ENCODE peak calls at places on chromosome 11, in ten cellular contexts. One of them, this sample, is unnamed.
A peak's percentile ranks its signal among the peaks of the same experiment; 100 is the strongest.

GRCh38 chr11:12827929-12828812 is 153.9 kb downstream of the TEAD1 start:
- DNase-seq in stimulated activated CD8-positive, alpha-beta memory T cell treated with anti-CD3 and anti-CD28 coated beads, Interleukin-15, amount 100 ng/mL, for 4 hours: no peak
- DNase-seq in IMR-90: peak; percentile 79
- DNase-seq in stimulated activated CD4-positive, alpha-beta T cell treated with anti-CD3 and anti-CD28 coated beads, Interleukin-1b, Interleukin-23, amount 100 ng/mL, for 48 hours: no peak
- DNase-seq in dermis microvascular lymphatic vessel endothelial cell: peak; percentile 82
- DNase-seq in ELR: peak; percentile 58
- DNase-seq in DMS53: peak; percentile 80
- DNase-seq in GM18507: no peak
- DNase-seq in posterior cingulate gyrus: peak; percentile 41
- DNase-seq in omental fat pad: no peak
- DNase-seq in this sample: peak; percentile 84

GRCh38 chr11:69320756-69321741 is 27.1 kb downstream of the MYEOV start:
- DNase-seq in stimulated activated CD8-positive, alpha-beta memory T cell treated with anti-CD3 and anti-CD28 coated beads, Interleukin-15, amount 100 ng/mL, for 4 hours: no peak
- DNase-seq in IMR-90: peak; percentile 52
- DNase-seq in stimulated activated CD4-positive, alpha-beta T cell treated with anti-CD3 and anti-CD28 coated beads, Interleukin-1b, Interleukin-23, amount 100 ng/mL, for 48 hours: no peak
- DNase-seq in dermis microvascular lymphatic vessel endothelial cell: peak; percentile 51
- DNase-seq in ELR: peak; percentile 70
- DNase-seq in DMS53: no peak
- DNase-seq in GM18507: no peak
- DNase-seq in posterior cingulate gyrus: no peak
- DNase-seq in omental fat pad: no peak
- DNase-seq in this sample: no peak

GRCh38 chr11:76025068-76025467 is 181.2 kb downstream of the WNT11 start:
- DNase-seq in stimulated activated CD8-positive, alpha-beta memory T cell treated with anti-CD3 and anti-CD28 coated beads, Interleukin-15, amount 100 ng/mL, for 4 hours: no peak
- DNase-seq in IMR-90: peak; percentile 95
- DNase-seq in stimulated activated CD4-positive, alpha-beta T cell treated with anti-CD3 and anti-CD28 coated beads, Interleukin-1b, Interleukin-23, amount 100 ng/mL, for 48 hours: no peak
- DNase-seq in dermis microvascular lymphatic vessel endothelial cell: no peak
- DNase-seq in ELR: no peak
- DNase-seq in DMS53: no peak
- DNase-seq in GM18507: no peak
- DNase-seq in posterior cingulate gyrus: no peak
- DNase-seq in omental fat pad: no peak
- DNase-seq in this sample: peak; percentile 82

GRCh38 chr11:12817681-12818332 is 143.6 kb downstream of the TEAD1 start:
- DNase-seq in stimulated activated CD8-positive, alpha-beta memory T cell treated with anti-CD3 and anti-CD28 coated beads, Interleukin-15, amount 100 ng/mL, for 4 hours: no peak
- DNase-seq in IMR-90: peak; percentile 49
- DNase-seq in stimulated activated CD4-positive, alpha-beta T cell treated with anti-CD3 and anti-CD28 coated beads, Interleukin-1b, Interleukin-23, amount 100 ng/mL, for 48 hours: no peak
- DNase-seq in dermis microvascular lymphatic vessel endothelial cell: no peak
- DNase-seq in ELR: no peak
- DNase-seq in DMS53: no peak
- DNase-seq in GM18507: no peak
- DNase-seq in posterior cingulate gyrus: no peak
- DNase-seq in omental fat pad: no peak
- DNase-seq in this sample: no peak

GRCh38 chr11:76371170-76371569 is 9.8 kb downstream of the THAP12 start:
- DNase-seq in stimulated activated CD8-positive, alpha-beta memory T cell treated with anti-CD3 and anti-CD28 coated beads, Interleukin-15, amount 100 ng/mL, for 4 hours: no peak
- DNase-seq in IMR-90: peak; percentile 94
- DNase-seq in stimulated activated CD4-positive, alpha-beta T cell treated with anti-CD3 and anti-CD28 coated beads, Interleukin-1b, Interleukin-23, amount 100 ng/mL, for 48 hours: peak; percentile 26
- DNase-seq in dermis microvascular lymphatic vessel endothelial cell: peak; percentile 92
- DNase-seq in ELR: peak; percentile 89
- DNase-seq in DMS53: peak; percentile 77
- DNase-seq in GM18507: no peak
- DNase-seq in posterior cingulate gyrus: no peak
- DNase-seq in omental fat pad: no peak
- DNase-seq in this sample: peak; percentile 84

GRCh38 chr11:2742611-2743426 is 43.0 kb upstream of the KCNQ1OT1 start:
- DNase-seq in stimulated activated CD8-positive, alpha-beta memory T cell treated with anti-CD3 and anti-CD28 coated beads, Interleukin-15, amount 100 ng/mL, for 4 hours: no peak
- DNase-seq in IMR-90: no peak
- DNase-seq in stimulated activated CD4-positive, alpha-beta T cell treated with anti-CD3 and anti-CD28 coated beads, Interleukin-1b, Interleukin-23, amount 100 ng/mL, for 48 hours: no peak
- DNase-seq in dermis microvascular lymphatic vessel endothelial cell: no peak
- DNase-seq in ELR: no peak
- DNase-seq in DMS53: no peak
- DNase-seq in GM18507: no peak
- DNase-seq in posterior cingulate gyrus: no peak
- DNase-seq in omental fat pad: no peak
- DNase-seq in this sample: no peak

GRCh38 chr11:46003647-46004046 is 81.2 kb downstream of the LARGE2 start:
- DNase-seq in stimulated activated CD8-positive, alpha-beta memory T cell treated with anti-CD3 and anti-CD28 coated beads, Interleukin-15, amount 100 ng/mL, for 4 hours: no peak
- DNase-seq in IMR-90: peak; percentile 31
- DNase-seq in stimulated activated CD4-positive, alpha-beta T cell treated with anti-CD3 and anti-CD28 coated beads, Interleukin-1b, Interleukin-23, amount 100 ng/mL, for 48 hours: no peak
- DNase-seq in dermis microvascular lymphatic vessel endothelial cell: no peak
- DNase-seq in ELR: no peak
- DNase-seq in DMS53: no peak
- DNase-seq in GM18507: no peak
- DNase-seq in posterior cingulate gyrus: no peak
- DNase-seq in omental fat pad: no peak
- DNase-seq in this sample: peak; percentile 31

GRCh38 chr11:64331569-64332371 is 8.2 kb upstream of the CCDC88B start:
- DNase-seq in stimulated activated CD8-positive, alpha-beta memory T cell treated with anti-CD3 and anti-CD28 coated beads, Interleukin-15, amount 100 ng/mL, for 4 hours: peak; percentile 50
- DNase-seq in IMR-90: peak; percentile 87
- DNase-seq in stimulated activated CD4-positive, alpha-beta T cell treated with anti-CD3 and anti-CD28 coated beads, Interleukin-1b, Interleukin-23, amount 100 ng/mL, for 48 hours: peak; percentile 84
- DNase-seq in dermis microvascular lymphatic vessel endothelial cell: peak; percentile 79
- DNase-seq in ELR: peak; percentile 96
- DNase-seq in DMS53: peak; percentile 94
- DNase-seq in GM18507: peak; percentile 64
- DNase-seq in posterior cingulate gyrus: peak; percentile 32
- DNase-seq in omental fat pad: peak; percentile 83
- DNase-seq in this sample: peak; percentile 99

GRCh38 chr11:108847288-108847687 is 182.4 kb downstream of the DDX10 start:
- DNase-seq in stimulated activated CD8-positive, alpha-beta memory T cell treated with anti-CD3 and anti-CD28 coated beads, Interleukin-15, amount 100 ng/mL, for 4 hours: no peak
- DNase-seq in IMR-90: no peak
- DNase-seq in stimulated activated CD4-positive, alpha-beta T cell treated with anti-CD3 and anti-CD28 coated beads, Interleukin-1b, Interleukin-23, amount 100 ng/mL, for 48 hours: no peak
- DNase-seq in dermis microvascular lymphatic vessel endothelial cell: no peak
- DNase-seq in ELR: no peak
- DNase-seq in DMS53: no peak
- DNase-seq in GM18507: no peak
- DNase-seq in posterior cingulate gyrus: no peak
- DNase-seq in omental fat pad: no peak
- DNase-seq in this sample: peak; percentile 84

GRCh38 chr11:115871161-115871750 is 367.0 kb upstream of the CADM1 start:
- DNase-seq in stimulated activated CD8-positive, alpha-beta memory T cell treated with anti-CD3 and anti-CD28 coated beads, Interleukin-15, amount 100 ng/mL, for 4 hours: no peak
- DNase-seq in IMR-90: no peak
- DNase-seq in stimulated activated CD4-positive, alpha-beta T cell treated with anti-CD3 and anti-CD28 coated beads, Interleukin-1b, Interleukin-23, amount 100 ng/mL, for 48 hours: no peak
- DNase-seq in dermis microvascular lymphatic vessel endothelial cell: no peak
- DNase-seq in ELR: no peak
- DNase-seq in DMS53: no peak
- DNase-seq in GM18507: no peak
- DNase-seq in posterior cingulate gyrus: no peak
- DNase-seq in omental fat pad: no peak
- DNase-seq in this sample: no peak

GRCh38 chr11:32110795-32111194 is 19.9 kb downstream of the RCN1 start:
- DNase-seq in stimulated activated CD8-positive, alpha-beta memory T cell treated with anti-CD3 and anti-CD28 coated beads, Interleukin-15, amount 100 ng/mL, for 4 hours: no peak
- DNase-seq in IMR-90: no peak
- DNase-seq in stimulated activated CD4-positive, alpha-beta T cell treated with anti-CD3 and anti-CD28 coated beads, Interleukin-1b, Interleukin-23, amount 100 ng/mL, for 48 hours: no peak
- DNase-seq in dermis microvascular lymphatic vessel endothelial cell: no peak
- DNase-seq in ELR: no peak
- DNase-seq in DMS53: no peak
- DNase-seq in GM18507: no peak
- DNase-seq in posterior cingulate gyrus: no peak
- DNase-seq in omental fat pad: no peak
- DNase-seq in this sample: no peak

GRCh38 chr11:115721309-115722007 is 217.2 kb upstream of the CADM1 start:
- DNase-seq in stimulated activated CD8-positive, alpha-beta memory T cell treated with anti-CD3 and anti-CD28 coated beads, Interleukin-15, amount 100 ng/mL, for 4 hours: no peak
- DNase-seq in IMR-90: no peak
- DNase-seq in stimulated activated CD4-positive, alpha-beta T cell treated with anti-CD3 and anti-CD28 coated beads, Interleukin-1b, Interleukin-23, amount 100 ng/mL, for 48 hours: no peak
- DNase-seq in dermis microvascular lymphatic vessel endothelial cell: no peak
- DNase-seq in ELR: no peak
- DNase-seq in DMS53: no peak
- DNase-seq in GM18507: no peak
- DNase-seq in posterior cingulate gyrus: no peak
- DNase-seq in omental fat pad: no peak
- DNase-seq in this sample: no peak

GRCh38 chr11:128448981-128449713 is 138.2 kb downstream of the ETS1 start:
- DNase-seq in stimulated activated CD8-positive, alpha-beta memory T cell treated with anti-CD3 and anti-CD28 coated beads, Interleukin-15, amount 100 ng/mL, for 4 hours: no peak
- DNase-seq in IMR-90: no peak
- DNase-seq in stimulated activated CD4-positive, alpha-beta T cell treated with anti-CD3 and anti-CD28 coated beads, Interleukin-1b, Interleukin-23, amount 100 ng/mL, for 48 hours: no peak
- DNase-seq in dermis microvascular lymphatic vessel endothelial cell: no peak
- DNase-seq in ELR: peak; percentile 40
- DNase-seq in DMS53: peak; percentile 48
- DNase-seq in GM18507: no peak
- DNase-seq in posterior cingulate gyrus: no peak
- DNase-seq in omental fat pad: no peak
- DNase-seq in this sample: no peak

GRCh38 chr11:111001986-111002616 is 243.4 kb upstream of the POU2AF2 start:
- DNase-seq in stimulated activated CD8-positive, alpha-beta memory T cell treated with anti-CD3 and anti-CD28 coated beads, Interleukin-15, amount 100 ng/mL, for 4 hours: no peak
- DNase-seq in IMR-90: peak; percentile 95
- DNase-seq in stimulated activated CD4-positive, alpha-beta T cell treated with anti-CD3 and anti-CD28 coated beads, Interleukin-1b, Interleukin-23, amount 100 ng/mL, for 48 hours: no peak
- DNase-seq in dermis microvascular lymphatic vessel endothelial cell: no peak
- DNase-seq in ELR: peak; percentile 71
- DNase-seq in DMS53: peak; percentile 6
- DNase-seq in GM18507: no peak
- DNase-seq in posterior cingulate gyrus: no peak
- DNase-seq in omental fat pad: no peak
- DNase-seq in this sample: peak; percentile 85

GRCh38 chr11:10807629-10808552 is 835 bp downstream of the EIF4G2 start:
- DNase-seq in stimulated activated CD8-positive, alpha-beta memory T cell treated with anti-CD3 and anti-CD28 coated beads, Interleukin-15, amount 100 ng/mL, for 4 hours: peak; percentile 40
- DNase-seq in IMR-90: peak; percentile 37
- DNase-seq in stimulated activated CD4-positive, alpha-beta T cell treated with anti-CD3 and anti-CD28 coated beads, Interleukin-1b, Interleukin-23, amount 100 ng/mL, for 48 hours: peak; percentile 48
- DNase-seq in dermis microvascular lymphatic vessel endothelial cell: peak; percentile 56
- DNase-seq in ELR: peak; percentile 63
- DNase-seq in DMS53: peak; percentile 71
- DNase-seq in GM18507: no peak
- DNase-seq in posterior cingulate gyrus: peak; percentile 38
- DNase-seq in omental fat pad: peak; percentile 25
- DNase-seq in this sample: peak; percentile 50

GRCh38 chr11:12149672-12150225 is 39.4 kb downstream of the MICAL2 start:
- DNase-seq in stimulated activated CD8-positive, alpha-beta memory T cell treated with anti-CD3 and anti-CD28 coated beads, Interleukin-15, amount 100 ng/mL, for 4 hours: no peak
- DNase-seq in IMR-90: peak; percentile 83
- DNase-seq in stimulated activated CD4-positive, alpha-beta T cell treated with anti-CD3 and anti-CD28 coated beads, Interleukin-1b, Interleukin-23, amount 100 ng/mL, for 48 hours: peak; percentile 81
- DNase-seq in dermis microvascular lymphatic vessel endothelial cell: no peak
- DNase-seq in ELR: no peak
- DNase-seq in DMS53: no peak
- DNase-seq in GM18507: no peak
- DNase-seq in posterior cingulate gyrus: no peak
- DNase-seq in omental fat pad: no peak
- DNase-seq in this sample: peak; percentile 85

GRCh38 chr11:78660451-78660850 is 85.8 kb upstream of the NARS2 start:
- DNase-seq in stimulated activated CD8-positive, alpha-beta memory T cell treated with anti-CD3 and anti-CD28 coated beads, Interleukin-15, amount 100 ng/mL, for 4 hours: no peak
- DNase-seq in IMR-90: no peak
- DNase-seq in stimulated activated CD4-positive, alpha-beta T cell treated with anti-CD3 and anti-CD28 coated beads, Interleukin-1b, Interleukin-23, amount 100 ng/mL, for 48 hours: no peak
- DNase-seq in dermis microvascular lymphatic vessel endothelial cell: no peak
- DNase-seq in ELR: no peak
- DNase-seq in DMS53: no peak
- DNase-seq in GM18507: no peak
- DNase-seq in posterior cingulate gyrus: no peak
- DNase-seq in omental fat pad: no peak
- DNase-seq in this sample: no peak

GRCh38 chr11:69909561-69910518 is 90.6 kb upstream of the FGF3 start:
- DNase-seq in stimulated activated CD8-positive, alpha-beta memory T cell treated with anti-CD3 and anti-CD28 coated beads, Interleukin-15, amount 100 ng/mL, for 4 hours: no peak
- DNase-seq in IMR-90: no peak
- DNase-seq in stimulated activated CD4-positive, alpha-beta T cell treated with anti-CD3 and anti-CD28 coated beads, Interleukin-1b, Interleukin-23, amount 100 ng/mL, for 48 hours: no peak
- DNase-seq in dermis microvascular lymphatic vessel endothelial cell: no peak
- DNase-seq in ELR: peak; percentile 24
- DNase-seq in DMS53: peak; percentile 33
- DNase-seq in GM18507: no peak
- DNase-seq in posterior cingulate gyrus: no peak
- DNase-seq in omental fat pad: no peak
- DNase-seq in this sample: no peak

GRCh38 chr11:72569966-72570892 is 104.0 kb downstream of the PDE2A start:
- DNase-seq in stimulated activated CD8-positive, alpha-beta memory T cell treated with anti-CD3 and anti-CD28 coated beads, Interleukin-15, amount 100 ng/mL, for 4 hours: no peak
- DNase-seq in IMR-90: peak; percentile 66
- DNase-seq in stimulated activated CD4-positive, alpha-beta T cell treated with anti-CD3 and anti-CD28 coated beads, Interleukin-1b, Interleukin-23, amount 100 ng/mL, for 48 hours: no peak
- DNase-seq in dermis microvascular lymphatic vessel endothelial cell: no peak
- DNase-seq in ELR: peak; percentile 96
- DNase-seq in DMS53: no peak
- DNase-seq in GM18507: no peak
- DNase-seq in posterior cingulate gyrus: no peak
- DNase-seq in omental fat pad: no peak
- DNase-seq in this sample: peak; percentile 94

GRCh38 chr11:7576671-7577225 is 62.9 kb downstream of the PPFIBP2 start:
- DNase-seq in stimulated activated CD8-positive, alpha-beta memory T cell treated with anti-CD3 and anti-CD28 coated beads, Interleukin-15, amount 100 ng/mL, for 4 hours: no peak
- DNase-seq in IMR-90: peak; percentile 47
- DNase-seq in stimulated activated CD4-positive, alpha-beta T cell treated with anti-CD3 and anti-CD28 coated beads, Interleukin-1b, Interleukin-23, amount 100 ng/mL, for 48 hours: no peak
- DNase-seq in dermis microvascular lymphatic vessel endothelial cell: peak; percentile 17
- DNase-seq in ELR: peak; percentile 35
- DNase-seq in DMS53: peak; percentile 60
- DNase-seq in GM18507: no peak
- DNase-seq in posterior cingulate gyrus: no peak
- DNase-seq in omental fat pad: no peak
- DNase-seq in this sample: peak; percentile 36

GRCh38 chr11:96259053-96259837 is 83.8 kb downstream of the MAML2 start:
- DNase-seq in stimulated activated CD8-positive, alpha-beta memory T cell treated with anti-CD3 and anti-CD28 coated beads, Interleukin-15, amount 100 ng/mL, for 4 hours: no peak
- DNase-seq in IMR-90: peak; percentile 86
- DNase-seq in stimulated activated CD4-positive, alpha-beta T cell treated with anti-CD3 and anti-CD28 coated beads, Interleukin-1b, Interleukin-23, amount 100 ng/mL, for 48 hours: no peak
- DNase-seq in dermis microvascular lymphatic vessel endothelial cell: peak; percentile 59
- DNase-seq in ELR: peak; percentile 91
- DNase-seq in DMS53: peak; percentile 61
- DNase-seq in GM18507: no peak
- DNase-seq in posterior cingulate gyrus: no peak
- DNase-seq in omental fat pad: no peak
- DNase-seq in this sample: peak; percentile 83

GRCh38 chr11:69102732-69103615 is 52.8 kb upstream of the SMIM38 start:
- DNase-seq in stimulated activated CD8-positive, alpha-beta memory T cell treated with anti-CD3 and anti-CD28 coated beads, Interleukin-15, amount 100 ng/mL, for 4 hours: no peak
- DNase-seq in IMR-90: no peak
- DNase-seq in stimulated activated CD4-positive, alpha-beta T cell treated with anti-CD3 and anti-CD28 coated beads, Interleukin-1b, Interleukin-23, amount 100 ng/mL, for 48 hours: no peak
- DNase-seq in dermis microvascular lymphatic vessel endothelial cell: no peak
- DNase-seq in ELR: peak; percentile 27
- DNase-seq in DMS53: no peak
- DNase-seq in GM18507: no peak
- DNase-seq in posterior cingulate gyrus: no peak
- DNase-seq in omental fat pad: no peak
- DNase-seq in this sample: no peak

GRCh38 chr11:18203723-18204122 is 31.1 kb downstream of the MRGPRX4 start:
- DNase-seq in stimulated activated CD8-positive, alpha-beta memory T cell treated with anti-CD3 and anti-CD28 coated beads, Interleukin-15, amount 100 ng/mL, for 4 hours: no peak
- DNase-seq in IMR-90: peak; percentile 14
- DNase-seq in stimulated activated CD4-positive, alpha-beta T cell treated with anti-CD3 and anti-CD28 coated beads, Interleukin-1b, Interleukin-23, amount 100 ng/mL, for 48 hours: no peak
- DNase-seq in dermis microvascular lymphatic vessel endothelial cell: peak; percentile 39
- DNase-seq in ELR: peak; percentile 64
- DNase-seq in DMS53: peak; percentile 38
- DNase-seq in GM18507: no peak
- DNase-seq in posterior cingulate gyrus: no peak
- DNase-seq in omental fat pad: no peak
- DNase-seq in this sample: peak; percentile 17

GRCh38 chr11:19551454-19551853 is 161.2 kb upstream of the NAV2 start:
- DNase-seq in stimulated activated CD8-positive, alpha-beta memory T cell treated with anti-CD3 and anti-CD28 coated beads, Interleukin-15, amount 100 ng/mL, for 4 hours: no peak
- DNase-seq in IMR-90: no peak
- DNase-seq in stimulated activated CD4-positive, alpha-beta T cell treated with anti-CD3 and anti-CD28 coated beads, Interleukin-1b, Interleukin-23, amount 100 ng/mL, for 48 hours: no peak
- DNase-seq in dermis microvascular lymphatic vessel endothelial cell: no peak
- DNase-seq in ELR: no peak
- DNase-seq in DMS53: no peak
- DNase-seq in GM18507: no peak
- DNase-seq in posterior cingulate gyrus: no peak
- DNase-seq in omental fat pad: no peak
- DNase-seq in this sample: no peak

GRCh38 chr11:59413646-59414045 is 12.6 kb downstream of the OR5A2 start:
- DNase-seq in stimulated activated CD8-positive, alpha-beta memory T cell treated with anti-CD3 and anti-CD28 coated beads, Interleukin-15, amount 100 ng/mL, for 4 hours: no peak
- DNase-seq in IMR-90: no peak
- DNase-seq in stimulated activated CD4-positive, alpha-beta T cell treated with anti-CD3 and anti-CD28 coated beads, Interleukin-1b, Interleukin-23, amount 100 ng/mL, for 48 hours: no peak
- DNase-seq in dermis microvascular lymphatic vessel endothelial cell: no peak
- DNase-seq in ELR: no peak
- DNase-seq in DMS53: no peak
- DNase-seq in GM18507: no peak
- DNase-seq in posterior cingulate gyrus: no peak
- DNase-seq in omental fat pad: no peak
- DNase-seq in this sample: no peak

GRCh38 chr11:117076941-117077659 is 21.1 kb downstream of the SIK3 start:
- DNase-seq in stimulated activated CD8-positive, alpha-beta memory T cell treated with anti-CD3 and anti-CD28 coated beads, Interleukin-15, amount 100 ng/mL, for 4 hours: no peak
- DNase-seq in IMR-90: no peak
- DNase-seq in stimulated activated CD4-positive, alpha-beta T cell treated with anti-CD3 and anti-CD28 coated beads, Interleukin-1b, Interleukin-23, amount 100 ng/mL, for 48 hours: no peak
- DNase-seq in dermis microvascular lymphatic vessel endothelial cell: no peak
- DNase-seq in ELR: no peak
- DNase-seq in DMS53: peak; percentile 40
- DNase-seq in GM18507: no peak
- DNase-seq in posterior cingulate gyrus: no peak
- DNase-seq in omental fat pad: no peak
- DNase-seq in this sample: peak; percentile 82

GRCh38 chr11:124961972-124962609 is 8.1 kb downstream of the CCDC15 start:
- DNase-seq in stimulated activated CD8-positive, alpha-beta memory T cell treated with anti-CD3 and anti-CD28 coated beads, Interleukin-15, amount 100 ng/mL, for 4 hours: no peak
- DNase-seq in IMR-90: peak; percentile 85
- DNase-seq in stimulated activated CD4-positive, alpha-beta T cell treated with anti-CD3 and anti-CD28 coated beads, Interleukin-1b, Interleukin-23, amount 100 ng/mL, for 48 hours: no peak
- DNase-seq in dermis microvascular lymphatic vessel endothelial cell: peak; percentile 82
- DNase-seq in ELR: peak; percentile 78
- DNase-seq in DMS53: peak; percentile 83
- DNase-seq in GM18507: peak; percentile 48
- DNase-seq in posterior cingulate gyrus: no peak
- DNase-seq in omental fat pad: no peak
- DNase-seq in this sample: peak; percentile 84

GRCh38 chr11:113697798-113698407 is 8.2 kb downstream of the TMPRSS5 start:
- DNase-seq in stimulated activated CD8-positive, alpha-beta memory T cell treated with anti-CD3 and anti-CD28 coated beads, Interleukin-15, amount 100 ng/mL, for 4 hours: no peak
- DNase-seq in IMR-90: no peak
- DNase-seq in stimulated activated CD4-positive, alpha-beta T cell treated with anti-CD3 and anti-CD28 coated beads, Interleukin-1b, Interleukin-23, amount 100 ng/mL, for 48 hours: no peak
- DNase-seq in dermis microvascular lymphatic vessel endothelial cell: no peak
- DNase-seq in ELR: no peak
- DNase-seq in DMS53: no peak
- DNase-seq in GM18507: no peak
- DNase-seq in posterior cingulate gyrus: no peak
- DNase-seq in omental fat pad: no peak
- DNase-seq in this sample: peak; percentile 22